ENCODE peak calls at places on chromosomes 13 and 19, in five cellular contexts. One of them, this sample, is unnamed. For H3K4me1, the result is how much of the 10 kb centered on the place peaks cover.

GRCh38 chr19:13053761-13054604 is 48.7 kb downstream of the LYL1 start:
- DNase-seq in esophagus squamous epithelium: no peak
- DNase-seq in uterus: peak
- DNase-seq in SK-N-SH: peak
- DNase-seq in heart left ventricle: peak
- DNase-seq in this sample: peak

GRCh38 chr19:7788178-7788932 is 25.3 kb downstream of the CLEC4M start:
- DNase-seq in esophagus squamous epithelium: no peak
- DNase-seq in uterus: no peak
- DNase-seq in SK-N-SH: no peak
- DNase-seq in heart left ventricle: no peak
- DNase-seq in this sample: peak

GRCh38 chr13:111338841-111339240 is 18.4 kb downstream of the TEX29 start:
- DNase-seq in esophagus squamous epithelium: no peak
- DNase-seq in uterus: no peak
- DNase-seq in SK-N-SH: no peak
- DNase-seq in heart left ventricle: no peak
- DNase-seq in this sample: no peak

GRCh38 chr19:2602391-2603181 is 99.9 kb downstream of the GNG7 start:
- DNase-seq in esophagus squamous epithelium: no peak
- DNase-seq in uterus: peak
- DNase-seq in SK-N-SH: peak
- DNase-seq in heart left ventricle: peak
- DNase-seq in this sample: peak

GRCh38 chr13:60169239-60170031 is 5.7 kb upstream of the DIAPH3 start:
- DNase-seq in esophagus squamous epithelium: no peak
- DNase-seq in uterus: no peak
- DNase-seq in SK-N-SH: no peak
- DNase-seq in heart left ventricle: no peak
- DNase-seq in this sample: no peak

GRCh38 chr13:97367016-97367415 is 67.0 kb upstream of the RAP2A start:
- DNase-seq in esophagus squamous epithelium: no peak
- DNase-seq in uterus: no peak
- DNase-seq in SK-N-SH: no peak
- DNase-seq in heart left ventricle: no peak
- DNase-seq in this sample: no peak

GRCh38 chr19:58060231-58060630 is 1.1 kb downstream of the ZNF135 start:
- DNase-seq in esophagus squamous epithelium: no peak
- DNase-seq in uterus: no peak
- DNase-seq in SK-N-SH: no peak
- DNase-seq in heart left ventricle: no peak
- DNase-seq in this sample: no peak

GRCh38 chr13:109243311-109243951 is 543.0 kb downstream of the IRS2 start:
- DNase-seq in esophagus squamous epithelium: no peak
- DNase-seq in uterus: no peak
- DNase-seq in SK-N-SH: no peak
- DNase-seq in heart left ventricle: peak
- DNase-seq in this sample: peak

GRCh38 chr19:53989600-53990533 is 1.6 kb upstream of the CACNG6 start:
- DNase-seq in esophagus squamous epithelium: no peak
- DNase-seq in uterus: no peak
- DNase-seq in SK-N-SH: no peak
- DNase-seq in heart left ventricle: no peak
- DNase-seq in this sample: no peak

GRCh38 chr13:52711277-52711676 is 28.3 kb downstream of the CNMD start:
- DNase-seq in esophagus squamous epithelium: no peak
- DNase-seq in uterus: no peak
- DNase-seq in SK-N-SH: peak
- DNase-seq in heart left ventricle: no peak
- DNase-seq in this sample: no peak

GRCh38 chr13:107348931-107349330 is 781.0 kb upstream of the ARGLU1 start:
- DNase-seq in esophagus squamous epithelium: no peak
- DNase-seq in uterus: no peak
- DNase-seq in SK-N-SH: peak
- DNase-seq in heart left ventricle: no peak
- DNase-seq in this sample: peak

GRCh38 chr13:75398072-75398471 is 83.9 kb downstream of the TBC1D4 start:
- DNase-seq in esophagus squamous epithelium: no peak
- DNase-seq in uterus: no peak
- DNase-seq in SK-N-SH: no peak
- DNase-seq in heart left ventricle: no peak
- DNase-seq in this sample: no peak

GRCh38 chr13:37386276-37386675 is 212.3 kb downstream of the POSTN start:
- DNase-seq in esophagus squamous epithelium: no peak
- DNase-seq in uterus: no peak
- DNase-seq in SK-N-SH: no peak
- DNase-seq in heart left ventricle: no peak
- DNase-seq in this sample: peak

GRCh38 chr19:48424694-48425219 is 21.0 kb upstream of the GRWD1 start:
- DNase-seq in esophagus squamous epithelium: no peak
- DNase-seq in uterus: no peak
- DNase-seq in SK-N-SH: no peak
- DNase-seq in heart left ventricle: no peak
- DNase-seq in this sample: peak

GRCh38 chr13:58994077-58994476 is 1169.7 kb downstream of the DIAPH3 start:
- DNase-seq in esophagus squamous epithelium: no peak
- DNase-seq in uterus: no peak
- DNase-seq in SK-N-SH: peak
- DNase-seq in heart left ventricle: no peak
- DNase-seq in this sample: no peak

GRCh38 chr13:19881641-19882040 is 18.2 kb upstream of the ZMYM5 start:
- DNase-seq in esophagus squamous epithelium: no peak
- DNase-seq in uterus: no peak
- DNase-seq in SK-N-SH: no peak
- DNase-seq in heart left ventricle: no peak
- DNase-seq in this sample: no peak

GRCh38 chr13:97540696-97541095 is 106.7 kb downstream of the RAP2A start:
- DNase-seq in esophagus squamous epithelium: no peak
- DNase-seq in uterus: no peak
- DNase-seq in SK-N-SH: no peak
- DNase-seq in heart left ventricle: no peak
- DNase-seq in this sample: peak

GRCh38 chr19:55777528-55777927 is 8.6 kb downstream of the RFPL4AL1 start:
- DNase-seq in esophagus squamous epithelium: no peak
- DNase-seq in uterus: no peak
- DNase-seq in SK-N-SH: peak
- DNase-seq in heart left ventricle: no peak
- DNase-seq in this sample: no peak

GRCh38 chr13:73618275-73618865 is 515.8 kb downstream of the KLF12 start:
- DNase-seq in esophagus squamous epithelium: no peak
- DNase-seq in uterus: no peak
- DNase-seq in SK-N-SH: no peak
- DNase-seq in heart left ventricle: no peak
- DNase-seq in this sample: no peak

GRCh38 chr13:51778407-51778806 is 25.6 kb downstream of the DHRS12 start:
- DNase-seq in esophagus squamous epithelium: no peak
- DNase-seq in uterus: no peak
- DNase-seq in SK-N-SH: no peak
- DNase-seq in heart left ventricle: no peak
- DNase-seq in this sample: no peak

GRCh38 chr13:105336706-105337582 is 1198.5 kb downstream of the EFNB2 start:
- DNase-seq in esophagus squamous epithelium: no peak
- DNase-seq in uterus: no peak
- DNase-seq in SK-N-SH: no peak
- DNase-seq in heart left ventricle: no peak
- DNase-seq in this sample: no peak

GRCh38 chr19:19205416-19206410 is 2.5 kb upstream of the NR2C2AP start:
- DNase-seq in esophagus squamous epithelium: no peak
- DNase-seq in uterus: no peak
- DNase-seq in SK-N-SH: no peak
- DNase-seq in heart left ventricle: no peak
- DNase-seq in this sample: no peak

GRCh38 chr13:39956036-39956435 is 300.6 kb downstream of the COG6 start:
- DNase-seq in esophagus squamous epithelium: no peak
- DNase-seq in uterus: no peak
- DNase-seq in SK-N-SH: no peak
- DNase-seq in heart left ventricle: no peak
- DNase-seq in this sample: no peak

GRCh38 chr13:73248154-73248553 is 189.3 kb downstream of the KLF5 start:
- DNase-seq in esophagus squamous epithelium: no peak
- DNase-seq in uterus: no peak
- DNase-seq in SK-N-SH: no peak
- DNase-seq in heart left ventricle: no peak
- DNase-seq in this sample: no peak

GRCh38 chr13:28299941-28300340 is 161.6 kb downstream of the PAN3 start:
- DNase-seq in esophagus squamous epithelium: no peak
- DNase-seq in uterus: no peak
- DNase-seq in SK-N-SH: no peak
- DNase-seq in heart left ventricle: no peak
- DNase-seq in this sample: no peak

GRCh38 chr13:72457151-72457550 is 270.3 kb downstream of the MZT1 start:
- DNase-seq in esophagus squamous epithelium: no peak
- DNase-seq in uterus: no peak
- DNase-seq in SK-N-SH: no peak
- DNase-seq in heart left ventricle: no peak
- DNase-seq in this sample: no peak

GRCh38 chr13:34247596-34247995 is 429.6 kb downstream of the RFC3 start:
- DNase-seq in esophagus squamous epithelium: no peak
- DNase-seq in uterus: no peak
- DNase-seq in SK-N-SH: no peak
- DNase-seq in heart left ventricle: no peak
- DNase-seq in this sample: no peak

GRCh38 chr13:31011193-31011860 is 78.9 kb downstream of the TEX26 start:
- DNase-seq in esophagus squamous epithelium: no peak
- DNase-seq in uterus: no peak
- DNase-seq in SK-N-SH: no peak
- DNase-seq in heart left ventricle: no peak
- DNase-seq in this sample: no peak

GRCh38 chr19:9861503-9861902 is 26.4 kb downstream of the PIN1 start:
- DNase-seq in esophagus squamous epithelium: no peak
- DNase-seq in uterus: no peak
- DNase-seq in SK-N-SH: no peak
- DNase-seq in heart left ventricle: no peak
- DNase-seq in this sample: no peak

GRCh38 chr19:5143471-5144411 is 174.8 kb downstream of the KDM4B start:
- DNase-seq in esophagus squamous epithelium: no peak
- DNase-seq in uterus: no peak
- DNase-seq in SK-N-SH: no peak
- DNase-seq in heart left ventricle: peak
- DNase-seq in this sample: no peak

GRCh38 chr19:28731113-28731512 is 481.8 kb downstream of the UQCRFS1 start:
- DNase-seq in esophagus squamous epithelium: no peak
- DNase-seq in uterus: no peak
- DNase-seq in SK-N-SH: no peak
- DNase-seq in heart left ventricle: no peak
- DNase-seq in this sample: no peak

GRCh38 chr19:28727835-28728159 is 485.2 kb downstream of the UQCRFS1 start:
- DNase-seq in esophagus squamous epithelium: no peak
- DNase-seq in uterus: no peak
- DNase-seq in SK-N-SH: no peak
- DNase-seq in heart left ventricle: no peak
- DNase-seq in this sample: no peak

GRCh38 chr19:28727133-28727834 is 485.7 kb downstream of the UQCRFS1 start:
- DNase-seq in esophagus squamous epithelium: no peak
- DNase-seq in uterus: no peak
- DNase-seq in SK-N-SH: peak
- DNase-seq in heart left ventricle: no peak
- DNase-seq in this sample: peak

GRCh38 chr19:28731577-28731976 is 481.4 kb downstream of the UQCRFS1 start:
- DNase-seq in esophagus squamous epithelium: no peak
- DNase-seq in uterus: no peak
- DNase-seq in SK-N-SH: no peak
- DNase-seq in heart left ventricle: no peak
- DNase-seq in this sample: no peak

GRCh38 chr19:28726533-28726932 is 486.4 kb downstream of the UQCRFS1 start:
- DNase-seq in esophagus squamous epithelium: no peak
- DNase-seq in uterus: no peak
- DNase-seq in SK-N-SH: no peak
- DNase-seq in heart left ventricle: no peak
- DNase-seq in this sample: no peak
- TF ChIP-seq CTCF in esophagus squamous epithelium: no peak
- TF ChIP-seq CTCF in uterus: no peak
- TF ChIP-seq CTCF in SK-N-SH: no peak
- TF ChIP-seq CTCF in heart left ventricle: no peak
- TF ChIP-seq CTCF in this sample: no peak

DNA sequence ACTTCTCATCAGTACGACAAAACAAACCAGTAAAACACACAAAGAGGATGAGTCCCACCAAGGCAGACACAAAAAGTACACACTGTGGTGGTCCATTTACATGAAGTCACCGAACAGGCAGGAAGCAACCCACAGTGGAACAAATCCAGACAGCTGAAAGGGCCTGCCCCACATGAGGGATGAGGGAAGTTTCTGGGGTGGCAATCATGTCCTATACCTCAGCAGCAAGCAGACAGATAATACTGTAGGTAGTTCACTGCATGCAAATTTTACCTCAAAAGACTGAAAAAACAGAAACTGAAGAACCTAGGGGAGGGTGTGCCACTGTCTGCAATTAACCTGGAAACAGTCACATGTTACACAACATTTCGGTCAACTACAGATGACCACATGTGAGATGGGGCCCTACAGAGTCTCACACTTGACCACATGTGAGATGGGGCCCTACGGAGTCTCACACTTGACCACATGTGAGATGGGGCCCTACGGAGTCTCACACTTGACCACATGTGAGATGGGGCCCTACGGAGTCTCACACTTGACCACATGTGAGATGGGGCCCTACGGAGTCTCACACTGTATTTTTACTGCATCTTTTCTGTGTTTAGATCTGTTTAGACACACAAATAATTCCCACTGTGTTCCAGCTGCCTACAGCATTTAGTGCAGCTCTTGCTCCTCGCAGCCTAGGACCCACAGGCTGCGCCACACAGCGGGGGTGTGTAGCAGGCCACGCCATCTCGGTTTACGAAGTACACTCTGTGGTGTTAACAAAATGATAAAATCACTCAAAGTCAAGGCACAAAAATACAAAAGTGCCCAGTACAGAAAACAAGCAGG is 22.2 kb downstream of the PCID2 start:
- DNase-seq in esophagus squamous epithelium: no peak
- DNase-seq in uterus: no peak
- DNase-seq in SK-N-SH: no peak
- DNase-seq in heart left ventricle: no peak
- DNase-seq in this sample: no peak
- H3K27ac ChIP-seq in esophagus squamous epithelium: peak
- H3K27ac ChIP-seq in uterus: peak
- H3K27ac ChIP-seq in SK-N-SH: peak
- H3K27ac ChIP-seq in heart left ventricle: peak
- H3K27ac ChIP-seq in this sample: no peak

DNA sequence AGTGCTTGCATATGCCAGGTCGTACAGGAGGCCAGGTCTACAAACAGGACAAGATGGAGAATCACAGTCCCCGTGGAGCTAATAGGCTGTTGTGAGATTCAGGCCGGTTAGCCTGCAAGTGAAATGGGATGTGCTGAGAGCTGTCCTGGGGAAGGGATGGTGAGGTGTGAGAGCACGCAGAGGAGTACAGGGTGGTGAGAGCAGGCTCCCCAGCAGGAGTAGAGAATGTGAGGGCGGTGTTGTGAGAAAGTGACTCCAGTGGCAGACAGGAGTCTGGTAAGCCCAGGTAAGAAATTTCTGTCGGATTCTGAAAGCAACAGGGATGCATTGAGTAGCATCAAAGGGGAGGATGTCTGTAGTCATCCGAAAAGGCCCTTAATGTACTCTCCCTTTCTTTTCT is 50.7 kb upstream of the GPR183 start:
- DNase-seq in esophagus squamous epithelium: no peak
- DNase-seq in uterus: no peak
- DNase-seq in SK-N-SH: no peak
- DNase-seq in heart left ventricle: no peak
- DNase-seq in this sample: no peak
- H3K4me1 ChIP-seq in esophagus squamous epithelium: under half
- H3K4me1 ChIP-seq in uterus: under half
- H3K4me1 ChIP-seq in SK-N-SH: under half
- H3K4me1 ChIP-seq in heart left ventricle: under half
- H3K4me1 ChIP-seq in this sample: under half

GRCh38 chr19:858284-858683 is 1.2 kb upstream of the CFD start:
- DNase-seq in esophagus squamous epithelium: no peak
- DNase-seq in uterus: no peak
- DNase-seq in SK-N-SH: no peak
- DNase-seq in heart left ventricle: no peak
- DNase-seq in this sample: no peak
- TF ChIP-seq CTCF in esophagus squamous epithelium: no peak
- TF ChIP-seq CTCF in uterus: no peak
- TF ChIP-seq CTCF in SK-N-SH: no peak
- TF ChIP-seq CTCF in heart left ventricle: no peak
- TF ChIP-seq CTCF in this sample: no peak

This sample was measured in cardiac muscle cell.